ENCODE peak calls at places on chromosomes 5 and 9, in four cellular contexts. One of them, this sample, is unnamed.

GRCh38 chr9:127244609-127245601 is 19.7 kb upstream of the GARNL3 start:
- DNase-seq in naive thymus-derived CD4-positive, alpha-beta T cell: peak; percentile 92
- DNase-seq in uterus: peak; percentile 96
- DNase-seq in tibial nerve: peak; percentile 97
- DNase-seq in this sample: peak; percentile 99

GRCh38 chr5:169223595-169223953 is 77.4 kb downstream of the SLIT3 start:
- DNase-seq in naive thymus-derived CD4-positive, alpha-beta T cell: no peak
- DNase-seq in uterus: no peak
- DNase-seq in tibial nerve: no peak
- DNase-seq in this sample: no peak

GRCh38 chr9:83047839-83048775 is 14.8 kb downstream of the RASEF start:
- DNase-seq in naive thymus-derived CD4-positive, alpha-beta T cell: no peak
- DNase-seq in uterus: peak; percentile 16
- DNase-seq in tibial nerve: no peak
- DNase-seq in this sample: peak; percentile 34

GRCh38 chr9:92726971-92727715 is 37.5 kb downstream of the BICD2 start:
- DNase-seq in naive thymus-derived CD4-positive, alpha-beta T cell: no peak
- DNase-seq in uterus: no peak
- DNase-seq in tibial nerve: no peak
- DNase-seq in this sample: peak; percentile 75

GRCh38 chr5:69505306-69505705 is 12.7 kb downstream of the OCLN start:
- DNase-seq in naive thymus-derived CD4-positive, alpha-beta T cell: no peak
- DNase-seq in uterus: no peak
- DNase-seq in tibial nerve: no peak
- DNase-seq in this sample: no peak

GRCh38 chr9:135692410-135692809 is 6.9 kb downstream of the SOHLH1 start:
- DNase-seq in naive thymus-derived CD4-positive, alpha-beta T cell: no peak
- DNase-seq in uterus: no peak
- DNase-seq in tibial nerve: no peak
- DNase-seq in this sample: no peak

GRCh38 chr9:107737987-107738743 is 248.6 kb upstream of the KLF4 start:
- DNase-seq in naive thymus-derived CD4-positive, alpha-beta T cell: no peak
- DNase-seq in uterus: peak; percentile 81
- DNase-seq in tibial nerve: peak; percentile 37
- DNase-seq in this sample: peak; percentile 88

GRCh38 chr5:124395287-124395686 is 351.2 kb downstream of the ZNF608 start:
- DNase-seq in naive thymus-derived CD4-positive, alpha-beta T cell: no peak
- DNase-seq in uterus: no peak
- DNase-seq in tibial nerve: no peak
- DNase-seq in this sample: no peak

GRCh38 chr5:20680718-20681302 is 692.8 kb upstream of the CDH18 start:
- DNase-seq in naive thymus-derived CD4-positive, alpha-beta T cell: no peak
- DNase-seq in uterus: no peak
- DNase-seq in tibial nerve: no peak
- DNase-seq in this sample: no peak

GRCh38 chr5:89228355-89228754 is 345.4 kb upstream of the MEF2C start:
- DNase-seq in naive thymus-derived CD4-positive, alpha-beta T cell: no peak
- DNase-seq in uterus: no peak
- DNase-seq in tibial nerve: no peak
- DNase-seq in this sample: no peak

GRCh38 chr5:149796836-149797235 is 66.7 kb downstream of the PPARGC1B start:
- DNase-seq in naive thymus-derived CD4-positive, alpha-beta T cell: no peak
- DNase-seq in uterus: no peak
- DNase-seq in tibial nerve: no peak
- DNase-seq in this sample: no peak

GRCh38 chr9:89412951-89413350 is 85.0 kb downstream of the SEMA4D start:
- DNase-seq in naive thymus-derived CD4-positive, alpha-beta T cell: no peak
- DNase-seq in uterus: no peak
- DNase-seq in tibial nerve: no peak
- DNase-seq in this sample: no peak

GRCh38 chr5:76441101-76441500 is 38.0 kb downstream of the IQGAP2 start:
- DNase-seq in naive thymus-derived CD4-positive, alpha-beta T cell: no peak
- DNase-seq in uterus: no peak
- DNase-seq in tibial nerve: no peak
- DNase-seq in this sample: no peak

GRCh38 chr5:132753135-132753987 is 6.1 kb downstream of the CCNI2 start:
- DNase-seq in naive thymus-derived CD4-positive, alpha-beta T cell: peak; percentile 30
- DNase-seq in uterus: no peak
- DNase-seq in tibial nerve: no peak
- DNase-seq in this sample: no peak

GRCh38 chr5:132754111-132754510 is 6.9 kb downstream of the CCNI2 start:
- DNase-seq in naive thymus-derived CD4-positive, alpha-beta T cell: no peak
- DNase-seq in uterus: no peak
- DNase-seq in tibial nerve: no peak
- DNase-seq in this sample: no peak

GRCh38 chr5:132751444-132751843 is 4.2 kb downstream of the CCNI2 start:
- DNase-seq in naive thymus-derived CD4-positive, alpha-beta T cell: no peak
- DNase-seq in uterus: no peak
- DNase-seq in tibial nerve: peak; percentile 54
- DNase-seq in this sample: peak; percentile 78

GRCh38 chr5:132751971-132752580 is 4.8 kb downstream of the CCNI2 start:
- DNase-seq in naive thymus-derived CD4-positive, alpha-beta T cell: no peak
- DNase-seq in uterus: no peak
- DNase-seq in tibial nerve: no peak
- DNase-seq in this sample: no peak

DNA sequence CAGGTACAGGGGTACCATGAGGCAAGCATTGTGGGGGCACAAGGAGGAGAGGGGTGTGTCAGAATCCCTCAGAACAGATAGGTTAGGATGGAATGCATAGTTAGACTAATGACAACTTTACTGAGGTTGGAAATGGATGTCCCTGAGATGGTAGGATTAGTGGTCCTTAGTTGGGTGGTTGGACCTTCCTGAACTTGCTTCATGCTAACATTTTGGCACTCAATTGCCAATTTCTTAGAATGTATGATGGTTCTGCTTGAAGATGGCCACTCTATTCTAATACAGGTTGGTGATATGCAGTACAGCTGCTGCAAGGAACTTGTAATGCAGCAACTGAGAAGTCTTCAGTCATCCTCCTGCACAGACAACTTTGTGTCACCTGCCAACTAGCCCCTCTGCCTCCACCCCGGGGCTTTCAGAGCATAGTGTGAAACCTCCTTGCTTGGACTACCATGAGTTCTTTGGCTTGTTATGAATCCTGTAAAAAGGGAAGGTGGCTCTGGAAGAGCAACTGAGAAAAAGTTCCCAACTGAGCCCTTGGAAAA is 5.4 kb downstream of the CCNI2 start:
- DNase-seq in naive thymus-derived CD4-positive, alpha-beta T cell: peak; percentile 6
- DNase-seq in uterus: no peak
- DNase-seq in tibial nerve: no peak
- DNase-seq in this sample: no peak
- H3K27ac ChIP-seq in naive thymus-derived CD4-positive, alpha-beta T cell: no peak overlapping the region
- H3K27ac ChIP-seq in uterus: no peak overlapping the region
- H3K27ac ChIP-seq in tibial nerve: no peak overlapping the region
- H3K27ac ChIP-seq in this sample: no peak overlapping the region

GRCh38 chr5:139383993-139384590 is 995 bp upstream of the SLC23A1 start:
- DNase-seq in naive thymus-derived CD4-positive, alpha-beta T cell: no peak
- DNase-seq in uterus: no peak
- DNase-seq in tibial nerve: no peak
- DNase-seq in this sample: no peak

GRCh38 chr5:139384591-139385051 is 1.5 kb upstream of the SLC23A1 start:
- DNase-seq in naive thymus-derived CD4-positive, alpha-beta T cell: no peak
- DNase-seq in uterus: no peak
- DNase-seq in tibial nerve: no peak
- DNase-seq in this sample: peak; percentile 24

GRCh38 chr5:139386039-139386438 is 2.9 kb upstream of the SLC23A1 start:
- DNase-seq in naive thymus-derived CD4-positive, alpha-beta T cell: no peak
- DNase-seq in uterus: no peak
- DNase-seq in tibial nerve: no peak
- DNase-seq in this sample: no peak

GRCh38 chr5:139383275-139383992 is at the start of gene SLC23A1:
- DNase-seq in naive thymus-derived CD4-positive, alpha-beta T cell: no peak
- DNase-seq in uterus: peak; percentile 3
- DNase-seq in tibial nerve: no peak
- DNase-seq in this sample: no peak

GRCh38 chr5:139385061-139385889 is 2.2 kb upstream of the SLC23A1 start:
- DNase-seq in naive thymus-derived CD4-positive, alpha-beta T cell: no peak
- DNase-seq in uterus: no peak
- DNase-seq in tibial nerve: no peak
- DNase-seq in this sample: no peak
- H3K27ac ChIP-seq in naive thymus-derived CD4-positive, alpha-beta T cell: peak overlapping the region; percentile 69
- H3K27ac ChIP-seq in uterus: peak overlapping the region; percentile 54
- H3K27ac ChIP-seq in tibial nerve: peak overlapping the region; percentile 43
- H3K27ac ChIP-seq in this sample: peak overlapping the region; percentile 30

DNA sequence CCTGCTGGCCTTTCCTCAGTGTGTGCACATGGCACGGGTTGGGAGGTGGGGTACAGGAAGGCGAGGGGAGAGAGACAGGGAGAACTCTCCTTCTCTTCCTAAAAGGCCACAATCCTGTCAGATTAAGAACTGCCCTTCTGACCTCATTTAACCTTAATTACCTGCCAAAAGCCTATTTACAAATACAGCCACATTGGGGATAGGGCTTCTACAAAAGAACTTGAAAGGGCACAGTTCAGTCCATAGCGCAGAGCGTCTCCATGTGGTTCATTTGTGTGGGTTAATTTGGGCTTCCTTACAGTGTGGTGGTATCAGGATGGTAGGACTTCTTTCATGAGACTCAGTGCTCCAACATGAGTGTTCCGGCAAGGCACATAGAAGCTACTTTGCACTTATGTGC is 46.7 kb downstream of the NLN start:
- DNase-seq in naive thymus-derived CD4-positive, alpha-beta T cell: no peak
- DNase-seq in uterus: no peak
- DNase-seq in tibial nerve: no peak
- DNase-seq in this sample: no peak
- H3K27ac ChIP-seq in naive thymus-derived CD4-positive, alpha-beta T cell: no peak overlapping the region
- H3K27ac ChIP-seq in uterus: no peak overlapping the region
- H3K27ac ChIP-seq in tibial nerve: no peak overlapping the region
- H3K27ac ChIP-seq in this sample: no peak overlapping the region

DNA sequence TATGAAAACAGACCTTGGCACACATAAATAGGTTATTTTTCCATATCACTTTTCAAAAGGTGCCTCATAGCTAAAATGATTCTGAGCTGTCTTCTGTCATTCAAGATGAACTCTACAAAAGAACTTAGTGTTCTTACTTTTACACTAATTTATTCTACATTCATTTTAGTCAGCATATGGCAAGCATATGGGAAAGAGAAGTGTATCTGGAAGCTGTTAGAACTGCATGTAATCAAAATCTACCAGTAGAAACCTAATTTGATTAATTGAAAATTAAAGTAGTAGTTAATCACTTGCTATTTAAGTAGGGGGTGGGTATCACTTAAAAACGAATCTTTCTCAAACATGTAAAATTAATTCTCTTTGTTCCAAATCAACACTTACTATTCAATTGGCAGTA is 115.7 kb downstream of the MLLT3 start:
- DNase-seq in naive thymus-derived CD4-positive, alpha-beta T cell: no peak
- DNase-seq in uterus: no peak
- DNase-seq in tibial nerve: no peak
- DNase-seq in this sample: no peak
- H3K27ac ChIP-seq in naive thymus-derived CD4-positive, alpha-beta T cell: no peak overlapping the region
- H3K27ac ChIP-seq in uterus: peak overlapping the region; percentile 62
- H3K27ac ChIP-seq in tibial nerve: no peak overlapping the region
- H3K27ac ChIP-seq in this sample: no peak overlapping the region

GRCh38 chr5:127814225-127814973 is 111.2 kb downstream of the CCDC192 start:
- DNase-seq in naive thymus-derived CD4-positive, alpha-beta T cell: no peak
- DNase-seq in uterus: no peak
- DNase-seq in tibial nerve: no peak
- DNase-seq in this sample: no peak
- H3K27ac ChIP-seq in naive thymus-derived CD4-positive, alpha-beta T cell: no peak overlapping the region
- H3K27ac ChIP-seq in uterus: peak overlapping the region; percentile 19
- H3K27ac ChIP-seq in tibial nerve: no peak overlapping the region
- H3K27ac ChIP-seq in this sample: no peak overlapping the region

GRCh38 chr9:98807070-98807810 is at the start of gene GALNT12:
- DNase-seq in naive thymus-derived CD4-positive, alpha-beta T cell: peak; percentile 60
- DNase-seq in uterus: no peak
- DNase-seq in tibial nerve: no peak
- DNase-seq in this sample: peak; percentile 68
- H3K27ac ChIP-seq in naive thymus-derived CD4-positive, alpha-beta T cell: peak within 1 kb of the TSS; percentile 12
- H3K27ac ChIP-seq in uterus: peak within 1 kb of the TSS; percentile 28
- H3K27ac ChIP-seq in tibial nerve: no peak within 1 kb of the TSS
- H3K27ac ChIP-seq in this sample: no peak within 1 kb of the TSS

DNA sequence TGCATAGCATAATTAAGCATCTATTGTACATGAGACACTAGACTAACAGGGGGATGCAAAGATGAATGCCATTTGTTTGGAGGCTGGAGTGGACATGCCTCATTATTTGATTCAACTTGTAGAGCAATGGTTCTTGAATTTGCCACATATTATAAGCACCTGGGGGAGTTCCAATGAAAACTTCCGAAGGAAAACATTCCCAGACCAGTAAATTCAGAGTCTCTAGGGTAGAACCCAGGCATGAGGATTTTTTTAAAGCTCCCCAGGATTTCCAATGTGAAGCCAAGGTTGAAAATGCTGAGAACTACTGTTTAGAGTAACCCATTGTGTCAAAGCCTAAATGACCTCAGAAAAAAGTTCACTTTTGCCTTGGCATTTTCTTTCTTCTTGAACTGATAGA is 93.9 kb upstream of the ITGA1 start:
- DNase-seq in naive thymus-derived CD4-positive, alpha-beta T cell: no peak
- DNase-seq in uterus: no peak
- DNase-seq in tibial nerve: no peak
- DNase-seq in this sample: no peak
- H3K27ac ChIP-seq in naive thymus-derived CD4-positive, alpha-beta T cell: no peak overlapping the region
- H3K27ac ChIP-seq in uterus: peak overlapping the region; percentile 74
- H3K27ac ChIP-seq in tibial nerve: no peak overlapping the region
- H3K27ac ChIP-seq in this sample: peak overlapping the region; percentile 23

GRCh38 chr5:178471666-178472065 is 118.5 kb downstream of the COL23A1 start:
- DNase-seq in naive thymus-derived CD4-positive, alpha-beta T cell: no peak
- DNase-seq in uterus: no peak
- DNase-seq in tibial nerve: no peak
- DNase-seq in this sample: no peak

GRCh38 chr5:178476531-178476930 is 113.7 kb downstream of the COL23A1 start:
- DNase-seq in naive thymus-derived CD4-positive, alpha-beta T cell: no peak
- DNase-seq in uterus: no peak
- DNase-seq in tibial nerve: no peak
- DNase-seq in this sample: no peak

GRCh38 chr5:178472138-178472537 is 118.1 kb downstream of the COL23A1 start:
- DNase-seq in naive thymus-derived CD4-positive, alpha-beta T cell: no peak
- DNase-seq in uterus: no peak
- DNase-seq in tibial nerve: no peak
- DNase-seq in this sample: no peak

GRCh38 chr5:178474562-178475184 is 115.5 kb downstream of the COL23A1 start:
- DNase-seq in naive thymus-derived CD4-positive, alpha-beta T cell: no peak
- DNase-seq in uterus: no peak
- DNase-seq in tibial nerve: no peak
- DNase-seq in this sample: no peak

GRCh38 chr5:178473858-178474257 is 116.3 kb downstream of the COL23A1 start:
- DNase-seq in naive thymus-derived CD4-positive, alpha-beta T cell: no peak
- DNase-seq in uterus: no peak
- DNase-seq in tibial nerve: no peak
- DNase-seq in this sample: no peak
- H3K27ac ChIP-seq in naive thymus-derived CD4-positive, alpha-beta T cell: no peak overlapping the region
- H3K27ac ChIP-seq in uterus: no peak overlapping the region
- H3K27ac ChIP-seq in tibial nerve: no peak overlapping the region
- H3K27ac ChIP-seq in this sample: no peak overlapping the region

This sample was measured in right cardiac atrium.